ENCODE peak calls at places on chromosomes 1 and 21, in six cellular contexts. V, T, Y, Q, I and J are unnamed samples.

GRCh38 chr1:31505884-31506497 is 70.3 kb upstream of the TINAGL1 start:
- DNase-seq in V (peak), T (no peak), Y (no peak), Q (no peak), I (no peak), J (no peak)

GRCh38 chr21:15204140-15204774 is 139.5 kb upstream of the NRIP1 start:
- DNase-seq in V (no peak), T (no peak), Y (no peak), Q (no peak), I (no peak), J (no peak)

GRCh38 chr1:153306303-153307220 is 6.2 kb downstream of the PGLYRP3 start:
- DNase-seq in V (no peak), T (no peak), Y (no peak), Q (no peak), I (no peak), J (no peak)

GRCh38 chr1:200894712-200895447 is at the start of gene INAVA:
- DNase-seq in V (no peak), T (peak), Y (no peak), Q (no peak), I (no peak), J (no peak)

GRCh38 chr21:44006017-44006624 is 6.0 kb upstream of the TRAPPC10 start:
- DNase-seq in V (peak), T (no peak), Y (no peak), Q (peak), I (no peak), J (no peak)

GRCh38 chr1:157739229-157739901 is 37.6 kb downstream of the FCRL2 start:
- DNase-seq in V (no peak), T (no peak), Y (no peak), Q (no peak), I (no peak), J (no peak)

GRCh38 chr1:39226836-39227235 is 22.3 kb downstream of the MACF1 start:
- DNase-seq in V (no peak), T (no peak), Y (no peak), Q (no peak), I (no peak), J (no peak)

GRCh38 chr1:174815036-174815435 is 184.7 kb upstream of the CACYBP start:
- DNase-seq in V (peak), T (no peak), Y (no peak), Q (no peak), I (no peak), J (no peak)

GRCh38 chr21:45082715-45083114 is 8.3 kb downstream of the ADARB1 start:
- DNase-seq in V (no peak), T (no peak), Y (no peak), Q (no peak), I (no peak), J (no peak)

GRCh38 chr1:2302292-2302925 is 74.3 kb downstream of the SKI start:
- DNase-seq in V (no peak), T (no peak), Y (no peak), Q (no peak), I (no peak), J (no peak)

GRCh38 chr1:23129846-23130245 is 38.8 kb downstream of the LUZP1 start:
- DNase-seq in V (no peak), T (no peak), Y (no peak), Q (no peak), I (no peak), J (no peak)

GRCh38 chr1:159146996-159147395 is 24.4 kb upstream of the CADM3 start:
- DNase-seq in V (no peak), T (no peak), Y (no peak), Q (no peak), I (no peak), J (no peak)

GRCh38 chr1:162251102-162251501 is 125.6 kb downstream of the SPATA46 start:
- DNase-seq in V (no peak), T (no peak), Y (no peak), Q (no peak), I (no peak), J (no peak)

GRCh38 chr1:81812712-81813111 is 12.0 kb downstream of the ADGRL2 start:
- DNase-seq in V (no peak), T (no peak), Y (no peak), Q (no peak), I (no peak), J (no peak)

GRCh38 chr1:170731566-170732261 is 67.8 kb downstream of the PRRX1 start:
- DNase-seq in V (no peak), T (no peak), Y (no peak), Q (no peak), I (no peak), J (no peak)

GRCh38 chr1:18666317-18666920 is 35.8 kb downstream of the PAX7 start:
- DNase-seq in V (no peak), T (peak), Y (no peak), Q (no peak), I (peak), J (no peak)

GRCh38 chr1:152112885-152113432 is 2.3 kb downstream of the TCHH start:
- DNase-seq in V (no peak), T (no peak), Y (no peak), Q (no peak), I (no peak), J (no peak)

GRCh38 chr1:10179408-10179685 is 31.0 kb upstream of the KIF1B start:
- DNase-seq in V (no peak), T (no peak), Y (no peak), Q (no peak), I (no peak), J (no peak)

GRCh38 chr21:42997053-42997452 is 22.7 kb downstream of the PKNOX1 start:
- DNase-seq in V (peak), T (peak), Y (no peak), Q (no peak), I (no peak), J (no peak)

GRCh38 chr1:27322569-27323116 is 680 bp downstream of the TMEM222 start:
- DNase-seq in V (no peak), T (no peak), Y (no peak), Q (no peak), I (no peak), J (no peak)

GRCh38 chr21:41817228-41817627 is 50.4 kb upstream of the RIPK4 start:
- DNase-seq in V (peak), T (peak), Y (peak), Q (peak), I (peak), J (no peak)

GRCh38 chr1:245270972-245271371 is 116.2 kb downstream of the KIF26B start:
- DNase-seq in V (no peak), T (no peak), Y (no peak), Q (no peak), I (no peak), J (no peak)

GRCh38 chr1:16430598-16430997 is 6.6 kb downstream of the SPATA21 start:
- DNase-seq in V (peak), T (no peak), Y (no peak), Q (peak), I (no peak), J (no peak)

GRCh38 chr1:151825811-151826660 is 5.6 kb downstream of the RORC start:
- DNase-seq in V (no peak), T (no peak), Y (no peak), Q (no peak), I (no peak), J (no peak)

GRCh38 chr1:198933506-198933905 is 294.7 kb downstream of the PTPRC start:
- DNase-seq in V (no peak), T (no peak), Y (no peak), Q (no peak), I (no peak), J (no peak)

GRCh38 chr1:193141804-193142203 is 20.0 kb downstream of the CDC73 start:
- DNase-seq in V (no peak), T (no peak), Y (no peak), Q (no peak), I (no peak), J (no peak)

GRCh38 chr21:46095106-46095719 is 2.7 kb upstream of the COL6A2 start:
- DNase-seq in V (no peak), T (no peak), Y (no peak), Q (no peak), I (no peak), J (no peak)

GRCh38 chr1:223355699-223356098 is 8.3 kb downstream of the SUSD4 start:
- DNase-seq in V (no peak), T (no peak), Y (no peak), Q (no peak), I (no peak), J (no peak)

GRCh38 chr1:14742181-14742980 is 143.9 kb downstream of the KAZN start:
- DNase-seq in V (peak), T (no peak), Y (no peak), Q (peak), I (peak), J (no peak)

GRCh38 chr1:58782308-58783089 is 1.3 kb downstream of the JUN start:
- DNase-seq in V (peak), T (peak), Y (peak), Q (no peak), I (peak), J (peak)

GRCh38 chr1:49307452-49307851 is 530.8 kb upstream of the BEND5 start:
- DNase-seq in V (no peak), T (no peak), Y (no peak), Q (no peak), I (no peak), J (no peak)

GRCh38 chr1:114854693-114855320 is at the start of gene SYCP1:
- DNase-seq in V (no peak), T (no peak), Y (no peak), Q (no peak), I (no peak), J (no peak)

GRCh38 chr1:39779821-39780220 is 8.7 kb upstream of the OXCT2 start:
- DNase-seq in V (no peak), T (no peak), Y (no peak), Q (no peak), I (no peak), J (no peak)

GRCh38 chr1:39898648-39899603 is 2.8 kb downstream of the MYCL start:
- DNase-seq in V (peak), T (peak), Y (no peak), Q (peak), I (peak), J (no peak)

GRCh38 chr21:33951276-33952178 is 35.9 kb upstream of the ATP5PO start:
- DNase-seq in V (no peak), T (no peak), Y (no peak), Q (no peak), I (no peak), J (no peak)

GRCh38 chr1:245099401-245099800 is 55.4 kb upstream of the KIF26B start:
- DNase-seq in V (no peak), T (no peak), Y (no peak), Q (no peak), I (no peak), J (no peak)

GRCh38 chr1:210617306-210617705 is 288.6 kb downstream of the HHAT start:
- DNase-seq in V (no peak), T (no peak), Y (no peak), Q (no peak), I (no peak), J (no peak)

GRCh38 chr21:46219591-46220239 is 8.9 kb downstream of the LSS start:
- DNase-seq in V (no peak), T (no peak), Y (no peak), Q (no peak), I (peak), J (no peak)